ENCODE peak calls at places on chromosomes 13 and 19, in eight cellular contexts. P is lower lobe of right lung, M is natural killer cell, T is hepatocyte, H is Peyer's patch, B is glutamatergic neuron, K is Calu3, I is cardiac fibroblast. Q is an unnamed sample.

GRCh38 chr19:14406645-14407331 is 12.4 kb downstream of the DDX39A start:
- DNase-seq in H (no peak), B (no peak), T (no peak), M (peak; percentile 21), K (no peak), I (no peak), P (no peak), Q (no peak)

GRCh38 chr13:97325738-97326137 is 103.6 kb downstream of the MBNL2 start:
- DNase-seq in I (no peak), P (no peak), M (no peak), B (no peak), K (no peak), T (no peak), H (no peak), Q (no peak)

GRCh38 chr19:3632739-3633558 is 6.4 kb upstream of the CACTIN start:
- DNase-seq in M (no peak), T (no peak), H (no peak), B (no peak), P (no peak), I (no peak), K (no peak), Q (no peak)

GRCh38 chr13:75812751-75813181 is 176.6 kb downstream of the LMO7 start:
- DNase-seq in P (no peak), M (no peak), K (no peak), I (peak; percentile 64), T (peak; percentile 19), B (no peak), H (no peak), Q (no peak)

GRCh38 chr13:113598481-113598880 is 13.9 kb downstream of the TFDP1 start:
- DNase-seq in K (no peak), B (no peak), H (peak; percentile 9), P (peak; percentile 20), M (no peak), T (no peak), I (no peak), Q (no peak)

GRCh38 chr13:79194272-79194671 is 211.8 kb downstream of the RBM26 start:
- DNase-seq in M (no peak), H (no peak), I (no peak), T (no peak), K (no peak), B (no peak), P (no peak), Q (no peak)

GRCh38 chr19:2744113-2744512 is 4.3 kb upstream of the SLC39A3 start:
- DNase-seq in M (no peak), H (no peak), T (no peak), P (no peak), I (no peak), K (no peak), B (no peak), Q (no peak)

GRCh38 chr19:3470500-3471128 is 9.7 kb downstream of the SMIM24 start:
- DNase-seq in P (no peak), K (no peak), M (no peak), I (no peak), B (no peak), H (no peak), T (no peak), Q (no peak)

GRCh38 chr19:32910874-32911273 is 41.3 kb upstream of the SLC7A9 start:
- DNase-seq in T (no peak), M (no peak), P (no peak), K (no peak), B (no peak), I (no peak), H (no peak), Q (no peak)

GRCh38 chr13:80441968-80442367 is 101.0 kb upstream of the SPRY2 start:
- DNase-seq in P (no peak), M (no peak), T (no peak), K (no peak), I (peak; percentile 58), H (no peak), B (no peak), Q (no peak)

GRCh38 chr19:737591-738093 is 13.3 kb upstream of the MISP start:
- DNase-seq in K (peak; percentile 56), H (peak; percentile 79), B (peak; percentile 76), M (peak; percentile 49), I (peak; percentile 63), P (peak; percentile 67), T (peak; percentile 64), Q (no peak)

GRCh38 chr19:1673645-1674292 is 21.4 kb upstream of the TCF3 start:
- DNase-seq in K (peak; percentile 35), H (peak; percentile 42), B (no peak), I (no peak), P (no peak), T (no peak), M (no peak), Q (no peak)

GRCh38 chr13:33931397-33931987 is 113.5 kb downstream of the RFC3 start:
- DNase-seq in I (peak; percentile 65), K (peak; percentile 44), M (no peak), P (no peak), T (peak; percentile 79), H (no peak), B (no peak), Q (no peak)

GRCh38 chr19:58325623-58326022 is 1.2 kb upstream of the ZSCAN22 start:
- DNase-seq in K (no peak), B (no peak), I (no peak), T (no peak), H (no peak), M (no peak), P (no peak), Q (no peak)

GRCh38 chr19:58326501-58326913 is 287 bp upstream of the ZSCAN22 start:
- DNase-seq in I (no peak), K (no peak), H (no peak), M (no peak), B (no peak), P (no peak), T (no peak), Q (no peak)

GRCh38 chr19:58326914-58327726 is at the start of gene ZSCAN22:
- DNase-seq in H (peak; percentile 98), I (peak; percentile 96), M (peak; percentile 87), P (peak; percentile 98), K (peak; percentile 97), B (peak; percentile 98), T (peak; percentile 98), Q (peak; percentile 97)

GRCh38 chr19:58330458-58330857 is 3.7 kb downstream of the ZSCAN22 start:
- DNase-seq in B (no peak), P (no peak), H (peak; percentile 2), T (peak; percentile 31), M (no peak), K (no peak), I (peak; percentile 70), Q (no peak)

DNA sequence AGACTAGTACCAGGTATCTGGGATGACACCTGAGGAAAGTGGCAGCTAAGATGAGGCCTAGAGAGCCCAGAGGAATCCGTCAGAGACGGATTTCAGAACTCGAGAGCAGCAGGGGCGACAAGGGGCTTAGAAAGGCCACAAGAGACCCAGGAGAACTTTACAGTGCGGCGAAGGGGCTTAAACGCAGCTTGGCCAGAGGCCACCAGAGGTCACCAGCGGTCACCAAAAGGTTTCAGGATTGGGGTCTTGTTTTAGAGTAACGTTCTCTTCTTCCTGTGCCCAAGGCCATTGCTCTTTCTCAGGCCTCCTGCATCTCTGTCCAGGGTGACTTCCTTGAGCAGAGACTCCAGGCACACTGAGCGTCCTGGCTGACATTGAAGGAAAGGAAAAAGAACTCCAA is 2.2 kb downstream of the ZSCAN22 start:
- DNase-seq in I (no peak), M (no peak), B (peak; percentile 73), P (no peak), K (peak; percentile 30), T (no peak), H (peak; percentile 24), Q (no peak)
- TF ChIP-seq CTCF in I (no peak), M (no peak), B (peak; percentile 30), P (peak; percentile 10), K (no peak), T (no peak), H (no peak), Q (peak; percentile 13)

DNA sequence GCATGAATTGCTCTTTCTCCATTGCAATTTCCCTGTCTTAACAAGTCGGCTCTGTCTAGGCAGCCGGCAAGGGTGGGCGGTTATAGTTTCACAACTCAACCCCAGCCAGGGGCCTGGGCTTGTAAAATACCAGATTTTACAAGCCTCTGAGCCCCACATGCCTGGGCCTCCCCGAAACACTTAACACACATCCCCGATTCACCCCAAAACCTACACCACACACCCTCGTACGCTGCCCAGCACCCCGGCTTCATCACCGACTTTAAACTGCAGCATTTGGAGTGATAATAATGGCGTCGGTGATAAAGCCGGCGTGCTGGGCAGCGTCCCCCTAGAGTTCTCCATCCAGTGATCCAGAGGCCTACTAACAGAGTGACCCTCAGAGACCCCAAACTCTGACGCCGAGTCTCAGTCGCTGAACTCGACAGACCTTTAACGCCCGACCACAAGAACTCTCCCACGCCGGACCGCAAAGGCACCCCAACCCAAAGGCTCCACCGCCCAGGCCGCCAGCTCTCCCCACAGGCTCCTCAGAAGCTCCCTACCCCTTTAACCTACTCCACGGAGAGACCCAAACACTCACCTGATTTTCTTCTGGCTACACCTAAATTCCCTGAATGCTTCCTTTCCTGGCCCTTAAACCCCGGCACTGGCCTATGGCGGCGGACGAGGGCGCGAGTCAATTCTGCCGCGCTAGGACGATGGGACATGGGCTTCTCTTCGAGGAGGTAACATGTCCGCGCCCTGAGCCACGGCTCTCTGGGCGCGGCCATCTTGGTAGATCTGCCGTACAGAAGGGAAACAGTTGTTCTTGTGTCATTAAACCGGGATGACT is at the start of gene ZNF649:
- DNase-seq in K (peak; percentile 87), P (peak; percentile 90), B (peak; percentile 88), I (peak; percentile 90), M (peak; percentile 76), T (peak; percentile 93), H (peak; percentile 84), Q (peak; percentile 93)
- TF ChIP-seq CTCF in K (no peak), P (no peak), B (no peak), I (no peak), M (no peak), T (no peak), H (no peak), Q (no peak)

GRCh38 chr19:29598496-29598895 is 7.6 kb upstream of the POP4 start:
- DNase-seq in M (no peak), H (no peak), K (no peak), P (no peak), T (no peak), I (no peak), B (no peak), Q (no peak)

GRCh38 chr19:29593869-29594268 is 12.2 kb upstream of the POP4 start:
- DNase-seq in M (no peak), I (no peak), H (no peak), P (no peak), T (no peak), B (no peak), K (no peak), Q (no peak)

GRCh38 chr19:29596080-29596479 is 10.0 kb upstream of the POP4 start:
- DNase-seq in P (no peak), H (no peak), M (no peak), T (no peak), K (no peak), B (no peak), I (no peak), Q (no peak)

GRCh38 chr19:29598036-29598435 is 8.0 kb upstream of the POP4 start:
- DNase-seq in T (no peak), M (no peak), K (no peak), H (no peak), I (no peak), P (no peak), B (no peak), Q (no peak)

GRCh38 chr19:29596885-29597525 is 9.1 kb upstream of the POP4 start:
- DNase-seq in T (peak; percentile 37), H (no peak), I (peak; percentile 21), K (peak; percentile 24), P (no peak), B (no peak), M (no peak), Q (no peak)
- TF ChIP-seq CTCF in T (peak; percentile 45), H (no peak), I (peak; percentile 27), K (no peak), P (no peak), B (peak; percentile 19), M (no peak), Q (peak; percentile 38)

GRCh38 chr19:20565321-20566018 is at the start of gene ZNF737:
- DNase-seq in B (peak; percentile 94), M (peak; percentile 90), T (peak; percentile 97), K (peak; percentile 78), I (peak; percentile 96), P (peak; percentile 95), H (peak; percentile 91), Q (peak; percentile 98)
- TF ChIP-seq CTCF in B (no peak), M (no peak), T (peak; percentile 27), K (no peak), I (peak; percentile 63), P (no peak), H (no peak), Q (peak; percentile 49)

Q was measured in osteocyte.